ENCODE peak calls at places on chromosomes 16 and 17, in five cellular contexts. P is HFFc6, O is mucosa of descending colon, H is epithelial cell of esophagus, G is KBM-7. Z is an unnamed sample.

GRCh38 chr17:64074704-64075484 is 54.5 kb upstream of the ICAM2 start:
- DNase-seq in P (peak; percentile 69), O (no peak), H (peak; percentile 94), G (no peak), Z (no peak)

GRCh38 chr16:50067290-50067853 is 1.6 kb downstream of the HEATR3 start:
- DNase-seq in P (peak; percentile 61), O (no peak), H (peak; percentile 55), G (peak; percentile 86), Z (peak; percentile 82)

GRCh38 chr17:78672880-78673371 is 95.7 kb upstream of the DNAH17 start:
- DNase-seq in P (no peak), O (no peak), H (peak; percentile 18), G (no peak), Z (no peak)

GRCh38 chr17:10821770-10822169 is 16.1 kb downstream of the PIRT start:
- DNase-seq in P (no peak), O (no peak), H (no peak), G (no peak), Z (no peak)

GRCh38 chr17:76872221-76872873 is 4.1 kb downstream of the MGAT5B start:
- DNase-seq in P (peak; percentile 93), O (no peak), H (peak; percentile 96), G (no peak), Z (peak; percentile 38)

GRCh38 chr17:60747069-60747808 is 69.6 kb downstream of the BCAS3 start:
- DNase-seq in P (no peak), O (no peak), H (no peak), G (no peak), Z (no peak)

GRCh38 chr17:11356371-11356770 is 115.4 kb downstream of the SHISA6 start:
- DNase-seq in P (no peak), O (no peak), H (no peak), G (no peak), Z (no peak)

GRCh38 chr17:27747462-27748359 is 52.6 kb downstream of the NOS2 start:
- DNase-seq in P (no peak), O (no peak), H (no peak), G (no peak), Z (peak; percentile 22)

GRCh38 chr17:12536472-12536871 is 129.2 kb upstream of the MYOCD start:
- DNase-seq in P (peak; percentile 51), O (no peak), H (peak; percentile 59), G (no peak), Z (no peak)

GRCh38 chr17:19796457-19796856 is 48.4 kb upstream of the ALDH3A1 start:
- DNase-seq in P (no peak), O (no peak), H (no peak), G (no peak), Z (no peak)

GRCh38 chr17:48952904-48953303 is 8.3 kb upstream of the SNF8 start:
- DNase-seq in P (no peak), O (no peak), H (no peak), G (no peak), Z (peak; percentile 82)

GRCh38 chr17:58710948-58711552 is 18.6 kb downstream of the RAD51C start:
- DNase-seq in P (peak; percentile 40), O (no peak), H (peak; percentile 65), G (peak; percentile 59), Z (peak; percentile 79)

GRCh38 chr17:73546121-73546520 is 98.1 kb downstream of the SDK2 start:
- DNase-seq in P (no peak), O (no peak), H (peak; percentile 63), G (no peak), Z (no peak)

GRCh38 chr17:73533801-73534574 is 110.3 kb downstream of the SDK2 start:
- DNase-seq in P (no peak), O (no peak), H (no peak), G (no peak), Z (no peak)

GRCh38 chr17:3592216-3592860 is 16.9 kb downstream of the TRPV1 start:
- DNase-seq in P (no peak), O (no peak), H (no peak), G (no peak), Z (no peak)

GRCh38 chr17:77546772-77547201 is 406.0 kb downstream of the SEC14L1 start:
- DNase-seq in P (no peak), O (peak; percentile 59), H (no peak), G (no peak), Z (no peak)

GRCh38 chr16:65061935-65062334 is 59.9 kb downstream of the CDH11 start:
- DNase-seq in P (no peak), O (no peak), H (no peak), G (no peak), Z (no peak)

GRCh38 chr17:4505187-4505586 is 6.5 kb downstream of the SPNS2 start:
- DNase-seq in P (no peak), O (no peak), H (peak; percentile 38), G (no peak), Z (no peak)

GRCh38 chr16:70520612-70521297 is 2.6 kb downstream of the COG4 start:
- DNase-seq in P (peak; percentile 76), O (no peak), H (peak; percentile 59), G (peak; percentile 61), Z (no peak)

GRCh38 chr17:60678118-60678444 is 430 bp downstream of the BCAS3 start:
- DNase-seq in P (no peak), O (no peak), H (no peak), G (no peak), Z (no peak)

GRCh38 chr16:9374076-9374475 is 282.6 kb downstream of the HAPSTR1 start:
- DNase-seq in P (no peak), O (no peak), H (no peak), G (no peak), Z (no peak)

GRCh38 chr17:43713494-43714162 is 45.0 kb downstream of the SOST start:
- DNase-seq in P (no peak), O (peak; percentile 31), H (peak; percentile 45), G (no peak), Z (no peak)

GRCh38 chr17:65495255-65496060 is 66.0 kb downstream of the AXIN2 start:
- DNase-seq in P (no peak), O (peak; percentile 57), H (no peak), G (no peak), Z (no peak)

GRCh38 chr16:1109648-1110047 is 13.6 kb upstream of the C1QTNF8 start:
- DNase-seq in P (no peak), O (no peak), H (no peak), G (no peak), Z (no peak)

GRCh38 chr16:48231675-48232214 is 12.4 kb upstream of the LONP2 start:
- DNase-seq in P (peak; percentile 16), O (no peak), H (peak; percentile 53), G (peak; percentile 45), Z (peak; percentile 60)

GRCh38 chr16:28084209-28084608 is 20.7 kb upstream of the GSG1L start:
- DNase-seq in P (no peak), O (no peak), H (no peak), G (no peak), Z (no peak)

GRCh38 chr17:82687375-82687861 is 11.1 kb downstream of the RAB40B start:
- DNase-seq in P (no peak), O (peak; percentile 22), H (peak; percentile 70), G (no peak), Z (no peak)

GRCh38 chr17:22692801-22693171 is 1000.5 kb downstream of the KCNJ18 start:
- DNase-seq in P (no peak), O (no peak), H (no peak), G (no peak), Z (no peak)

GRCh38 chr17:44219126-44219635 is 294 bp downstream of the UBTF start:
- DNase-seq in P (no peak), O (peak; percentile 82), H (peak; percentile 75), G (peak; percentile 59), Z (peak; percentile 81)

GRCh38 chr16:2386990-2387389 is 42.3 kb upstream of the CCNF start:
- DNase-seq in P (no peak), O (no peak), H (no peak), G (no peak), Z (no peak)

GRCh38 chr17:58329035-58329807 is 626 bp upstream of the TSPOAP1 start:
- DNase-seq in P (no peak), O (peak; percentile 49), H (no peak), G (peak; percentile 98), Z (peak; percentile 98)

GRCh38 chr17:27218719-27219488 is 75.0 kb upstream of the WSB1 start:
- DNase-seq in P (no peak), O (no peak), H (no peak), G (no peak), Z (no peak)

GRCh38 chr17:42112552-42113176 is at the start of gene DHX58:
- DNase-seq in P (peak; percentile 73), O (peak; percentile 81), H (peak; percentile 87), G (peak; percentile 79), Z (peak; percentile 94)

GRCh38 chr16:2519711-2520080 is 475 bp upstream of the AMDHD2 start:
- DNase-seq in P (no peak), O (no peak), H (no peak), G (no peak), Z (no peak)

GRCh38 chr17:7710341-7710740 is 5.3 kb downstream of the EFNB3 start:
- DNase-seq in P (no peak), O (no peak), H (no peak), G (no peak), Z (no peak)

GRCh38 chr17:66255112-66255511 is 25.9 kb upstream of the APOH start:
- DNase-seq in P (peak; percentile 68), O (no peak), H (peak; percentile 80), G (peak; percentile 61), Z (peak; percentile 84)

GRCh38 chr16:88519938-88520653 is 50.1 kb upstream of the ZC3H18 start:
- DNase-seq in P (no peak), O (no peak), H (no peak), G (no peak), Z (no peak)

GRCh38 chr16:52383071-52383470 is 163.9 kb downstream of the TOX3 start:
- DNase-seq in P (no peak), O (no peak), H (no peak), G (no peak), Z (no peak)

Z was measured in NAMALWA.